ENCODE peak calls at places on chromosomes 4 and X, in six cellular contexts. O, L, P, I, E and U are unnamed samples.

GRCh38 chrX:2931612-2932011 is 2.5 kb upstream of the ARSD start:
- DNase-seq in I (no peak), O (no peak), P (no peak), L (no peak), E (no peak), U (no peak)

GRCh38 chr4:109833756-109834155 is 6.0 kb downstream of the RRH start:
- DNase-seq in P (no peak), L (no peak), O (no peak), E (no peak), I (no peak), U (no peak)

GRCh38 chr4:26239796-26240195 is 81.0 kb upstream of the RBPJ start:
- DNase-seq in L (no peak), O (no peak), P (no peak), E (no peak), I (no peak), U (no peak)

GRCh38 chr4:112765317-112765989 is 128.5 kb downstream of the LARP7 start:
- DNase-seq in E (peak; percentile 37), L (no peak), I (no peak), O (no peak), P (no peak), U (no peak)

GRCh38 chr4:84499065-84499982 is at the start of gene NKX6-1:
- DNase-seq in L (peak; percentile 53), I (no peak), O (peak; percentile 62), E (peak; percentile 22), P (peak; percentile 92), U (peak; percentile 92)

GRCh38 chr4:99863804-99864203 is 30.4 kb downstream of the LAMTOR3 start:
- DNase-seq in E (peak; percentile 15), L (no peak), O (no peak), I (no peak), P (no peak), U (no peak)

GRCh38 chr4:182831376-182831775 is 85.8 kb downstream of the DCTD start:
- DNase-seq in L (no peak), O (no peak), E (no peak), P (no peak), I (no peak), U (no peak)

GRCh38 chrX:146224442-146224841 is 406.8 kb downstream of the SLITRK2 start:
- DNase-seq in P (no peak), I (no peak), E (no peak), L (no peak), O (no peak), U (no peak)

GRCh38 chr4:154036856-154037255 is 248.0 kb upstream of the SFRP2 start:
- DNase-seq in E (no peak), O (no peak), L (no peak), I (no peak), P (no peak), U (no peak)

GRCh38 chr4:79780129-79780528 is 292.9 kb downstream of the ANTXR2 start:
- DNase-seq in P (no peak), L (no peak), E (no peak), O (no peak), I (no peak), U (no peak)

GRCh38 chr4:147821555-147821954 is 89.7 kb downstream of the ARHGAP10 start:
- DNase-seq in L (no peak), O (no peak), I (no peak), P (no peak), E (no peak), U (no peak)

GRCh38 chr4:77650787-77651186 is 45.2 kb downstream of the CXCL13 start:
- DNase-seq in L (no peak), O (no peak), P (no peak), I (no peak), E (no peak), U (no peak)

GRCh38 chr4:77653162-77653758 is 47.6 kb downstream of the CXCL13 start:
- DNase-seq in O (no peak), I (no peak), E (no peak), L (no peak), P (no peak), U (no peak)

GRCh38 chr4:77651820-77652219 is 46.2 kb downstream of the CXCL13 start:
- DNase-seq in E (no peak), I (no peak), P (no peak), O (no peak), L (no peak), U (no peak)

GRCh38 chr4:77652237-77652897 is 46.7 kb downstream of the CXCL13 start:
- DNase-seq in E (no peak), O (no peak), P (no peak), I (no peak), L (no peak), U (no peak)
- H3K27ac ChIP-seq in E (no peak overlapping the region), O (no peak overlapping the region), P (no peak overlapping the region), I (no peak overlapping the region), L (no peak overlapping the region), U (peak overlapping the region; percentile 61)

DNA sequence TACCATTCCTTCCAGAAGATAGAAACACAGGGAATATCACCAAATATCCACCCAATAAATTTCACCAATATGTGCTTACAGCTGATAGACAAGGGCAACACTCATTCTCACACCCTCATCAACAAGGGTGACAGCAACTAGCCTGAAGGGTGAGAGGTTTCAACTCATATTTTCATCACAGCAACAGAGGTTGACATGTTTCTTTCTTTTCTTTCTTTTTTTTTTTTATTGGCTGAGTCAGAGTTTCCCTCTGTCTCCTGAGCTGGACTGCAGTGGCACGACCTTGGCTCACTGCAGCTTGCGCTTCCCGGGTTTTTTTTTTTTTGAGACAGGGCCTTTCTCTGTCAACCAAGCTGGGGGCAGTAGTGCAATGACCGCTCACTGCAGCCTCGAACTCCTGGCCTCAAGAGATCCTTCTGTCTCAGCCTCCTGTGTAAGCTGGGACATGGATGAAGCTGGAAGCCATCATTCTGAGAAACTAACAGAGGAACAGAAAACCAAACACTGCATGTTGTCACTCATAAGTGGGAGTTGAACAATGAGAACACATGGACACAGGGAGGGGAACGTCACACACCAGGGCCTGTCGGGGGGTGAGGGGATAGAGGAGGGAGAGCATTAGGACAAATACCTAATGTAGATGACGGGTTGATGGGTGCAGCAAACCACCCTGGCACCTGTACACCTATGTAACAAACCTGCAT is 27.5 kb upstream of the ASMTL start:
- DNase-seq in E (no peak), O (peak; percentile 40), L (no peak), I (no peak), P (no peak), U (no peak)
- H3K4me1 ChIP-seq in E (peaks cover 14% of the 10 kb centered on the region), O (no peaks in the 10 kb centered on the region), L (peaks cover 16% of the 10 kb centered on the region), I (peaks cover 76% of the 10 kb centered on the region), P (no peaks in the 10 kb centered on the region), U (no peaks in the 10 kb centered on the region)

GRCh38 chr4:54017308-54017707 is 47.1 kb downstream of the CHIC2 start:
- DNase-seq in O (no peak), L (no peak), I (no peak), E (no peak), P (no peak), U (no peak)

GRCh38 chr4:54016504-54016903 is 47.9 kb downstream of the CHIC2 start:
- DNase-seq in E (no peak), P (no peak), O (no peak), L (no peak), I (no peak), U (no peak)

GRCh38 chr4:54014761-54015160 is 49.6 kb downstream of the CHIC2 start:
- DNase-seq in O (no peak), I (no peak), P (no peak), E (no peak), L (no peak), U (no peak)

GRCh38 chr4:54017974-54018373 is 46.4 kb downstream of the CHIC2 start:
- DNase-seq in O (no peak), L (no peak), E (no peak), I (no peak), P (no peak), U (no peak)

GRCh38 chr4:54015421-54016065 is 48.9 kb downstream of the CHIC2 start:
- DNase-seq in I (no peak), O (no peak), E (no peak), P (no peak), L (no peak), U (no peak)
- H3K27ac ChIP-seq in I (no peak overlapping the region), O (no peak overlapping the region), E (no peak overlapping the region), P (no peak overlapping the region), L (no peak overlapping the region), U (no peak overlapping the region)

DNA sequence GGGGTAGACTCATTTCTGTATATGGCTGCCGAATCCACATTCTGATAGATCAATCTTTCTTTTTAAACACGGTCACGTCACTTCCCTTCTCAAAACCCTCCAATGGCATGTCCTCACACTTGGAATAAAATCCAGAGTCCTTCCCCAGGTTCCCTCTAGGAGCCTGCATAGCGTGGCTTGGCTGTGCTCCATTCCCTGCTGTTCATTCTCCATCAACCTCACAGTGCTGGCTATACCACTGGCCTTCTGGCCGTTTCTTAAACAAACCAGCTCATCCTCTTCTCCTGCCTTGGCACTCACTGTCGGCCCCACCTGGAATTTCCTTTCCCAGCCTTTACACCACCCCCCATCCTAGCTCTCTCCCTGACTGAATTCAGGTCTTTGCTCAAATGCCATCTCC is 77.1 kb downstream of the RBM47 start:
- DNase-seq in I (no peak), P (no peak), E (no peak), L (peak; percentile 23), O (peak; percentile 56), U (peak; percentile 34)
- H3K4me1 ChIP-seq in I (no peaks in the 10 kb centered on the region), P (no peaks in the 10 kb centered on the region), E (no peaks in the 10 kb centered on the region), L (peaks cover 41% of the 10 kb centered on the region), O (peaks cover 61% of the 10 kb centered on the region), U (peaks cover 18% of the 10 kb centered on the region)

DNA sequence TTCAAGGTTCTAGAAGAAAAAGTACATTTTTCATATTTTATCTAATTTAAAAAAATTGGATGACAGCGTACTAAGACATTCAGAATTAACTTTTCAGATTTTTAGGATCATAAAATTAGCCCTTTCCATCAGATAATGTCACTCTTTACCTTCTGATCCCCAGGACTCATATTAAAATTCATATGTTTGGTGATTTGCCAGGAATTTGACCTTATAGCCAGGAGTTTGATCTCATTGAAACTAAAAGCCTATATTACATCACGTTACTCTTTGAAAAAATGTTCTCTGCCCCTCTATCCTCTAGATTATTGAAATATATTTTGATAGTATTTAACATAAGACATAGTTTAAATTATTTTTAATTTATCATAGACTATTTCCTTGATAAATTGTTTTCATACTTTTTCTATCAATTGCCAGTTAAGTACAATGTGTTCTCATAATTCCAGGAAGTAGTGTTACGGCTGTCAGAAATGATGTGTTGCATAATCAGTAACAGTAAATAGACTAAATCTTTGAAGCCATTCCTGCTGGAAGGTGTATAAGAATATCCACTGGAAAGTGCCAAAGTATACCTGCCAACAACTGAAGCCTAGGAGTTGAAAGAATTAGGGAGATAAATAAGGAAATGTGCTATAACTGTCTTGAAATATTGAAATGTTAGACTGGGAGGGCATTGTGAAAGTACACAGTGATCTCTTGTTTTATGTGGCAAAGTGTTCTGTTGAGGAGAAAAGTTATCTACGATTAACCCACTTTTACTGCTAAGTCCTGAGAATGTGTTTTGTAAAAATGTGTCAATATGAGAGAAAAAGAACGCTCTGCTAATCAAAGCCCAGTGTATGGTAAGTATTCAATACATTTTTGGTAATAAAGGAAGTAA is 32.9 kb upstream of the PDGFC start:
- DNase-seq in P (no peak), I (no peak), O (no peak), E (no peak), L (no peak), U (no peak)
- H3K27ac ChIP-seq in P (no peak overlapping the region), I (no peak overlapping the region), O (no peak overlapping the region), E (no peak overlapping the region), L (no peak overlapping the region), U (peak overlapping the region; percentile 90)

DNA sequence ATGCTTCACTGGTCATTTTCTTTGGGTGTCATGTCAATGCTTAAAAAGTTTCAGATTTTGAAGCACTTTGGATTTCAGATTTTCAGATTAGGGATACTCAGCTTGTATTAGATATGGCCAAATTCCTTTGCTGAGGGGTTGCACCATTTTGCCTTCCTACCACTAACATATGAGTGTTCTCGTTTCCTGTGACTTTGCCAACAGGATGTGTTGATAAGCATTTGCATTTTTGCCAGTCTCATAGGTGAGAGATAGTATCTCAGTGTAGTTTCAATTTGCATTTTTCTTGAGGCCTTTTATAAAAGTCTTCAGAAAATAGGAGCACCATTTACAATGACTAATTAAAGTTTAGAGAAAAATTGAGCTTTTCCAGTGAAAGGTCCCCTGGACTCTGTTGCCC is 71.6 kb upstream of the CLCN4 start:
- DNase-seq in E (no peak), P (no peak), L (no peak), O (no peak), I (no peak), U (no peak)
- H3K4me1 ChIP-seq in E (no peaks in the 10 kb centered on the region), P (peaks cover 3% of the 10 kb centered on the region), L (peaks cover 39% of the 10 kb centered on the region), O (peaks cover 13% of the 10 kb centered on the region), I (peaks cover 35% of the 10 kb centered on the region), U (no peaks in the 10 kb centered on the region)